ENCODE peak calls at places on chromosomes 16 and 17, in six cellular contexts. U is Caco-2, I is mammary epithelial cell, S is lung, A is heart left ventricle, J is HCT116. V is an unnamed sample.
A peak's percentile ranks its signal among the peaks of the same experiment; 100 is the strongest.

GRCh38 chr17:37116802-37117201 is 168.0 kb downstream of the AATF start:
- DNase-seq in U (no peak), I (no peak), S (no peak), A (no peak), J (no peak), V (no peak)

GRCh38 chr16:68265078-68265925 is 976 bp downstream of the SLC7A6 start:
- DNase-seq in U (peak; percentile 96), I (peak; percentile 75), S (peak; percentile 83), A (peak; percentile 67), J (peak; percentile 68), V (no peak)

GRCh38 chr17:45784583-45785372 is 658 bp downstream of the CRHR1 start:
- DNase-seq in U (no peak), I (peak; percentile 14), S (no peak), A (no peak), J (no peak), V (no peak)

GRCh38 chr17:42365136-42365535 is 23.1 kb downstream of the STAT3 start:
- DNase-seq in U (no peak), I (peak; percentile 26), S (no peak), A (no peak), J (no peak), V (no peak)

GRCh38 chr16:58366247-58367031 is 25.8 kb upstream of the GINS3 start:
- DNase-seq in U (no peak), I (peak; percentile 90), S (no peak), A (no peak), J (no peak), V (peak; percentile 99)

GRCh38 chr17:17072546-17072945 is 30.3 kb downstream of the MPRIP start:
- DNase-seq in U (no peak), I (no peak), S (no peak), A (peak; percentile 16), J (no peak), V (no peak)

GRCh38 chr17:17661834-17662233 is 19.4 kb upstream of the RAI1 start:
- DNase-seq in U (no peak), I (no peak), S (no peak), A (no peak), J (no peak), V (no peak)

GRCh38 chr17:50177983-50178834 is 12.4 kb downstream of the SGCA start:
- DNase-seq in U (peak; percentile 85), I (peak; percentile 99), S (peak; percentile 74), A (peak; percentile 92), J (peak; percentile 90), V (peak; percentile 95)

GRCh38 chr17:48603959-48604769 is 622 bp downstream of the HOXB6 start:
- DNase-seq in U (no peak), I (no peak), S (no peak), A (no peak), J (peak; percentile 69), V (no peak)

GRCh38 chr16:74627506-74628220 is 20.7 kb upstream of the GLG1 start:
- DNase-seq in U (no peak), I (no peak), S (no peak), A (peak; percentile 44), J (no peak), V (no peak)

GRCh38 chr17:77875051-77875780 is 83.3 kb upstream of the TNRC6C start:
- DNase-seq in U (no peak), I (peak; percentile 6), S (no peak), A (no peak), J (no peak), V (peak; percentile 73)

GRCh38 chr16:86181526-86181925 is 282.6 kb downstream of the IRF8 start:
- DNase-seq in U (no peak), I (no peak), S (no peak), A (no peak), J (no peak), V (no peak)

GRCh38 chr16:16850274-16850673 is 471.3 kb downstream of the NPIPA7 start:
- DNase-seq in U (no peak), I (no peak), S (no peak), A (no peak), J (no peak), V (no peak)

GRCh38 chr17:5841862-5842261 is 228.3 kb upstream of the WSCD1 start:
- DNase-seq in U (no peak), I (no peak), S (no peak), A (no peak), J (no peak), V (no peak)

GRCh38 chr16:57016301-57016700 is 26.9 kb downstream of the NLRC5 start:
- DNase-seq in U (no peak), I (no peak), S (no peak), A (no peak), J (no peak), V (no peak)

GRCh38 chr17:45789874-45790273 is 5.8 kb downstream of the CRHR1 start:
- DNase-seq in U (no peak), I (no peak), S (no peak), A (no peak), J (no peak), V (no peak)

GRCh38 chr16:31099860-31100638 is 5.5 kb upstream of the VKORC1 start:
- DNase-seq in U (no peak), I (peak; percentile 51), S (no peak), A (no peak), J (no peak), V (no peak)

GRCh38 chr16:27341971-27342370 is 28.2 kb downstream of the IL4R start:
- DNase-seq in U (no peak), I (no peak), S (no peak), A (no peak), J (no peak), V (no peak)

DNA sequence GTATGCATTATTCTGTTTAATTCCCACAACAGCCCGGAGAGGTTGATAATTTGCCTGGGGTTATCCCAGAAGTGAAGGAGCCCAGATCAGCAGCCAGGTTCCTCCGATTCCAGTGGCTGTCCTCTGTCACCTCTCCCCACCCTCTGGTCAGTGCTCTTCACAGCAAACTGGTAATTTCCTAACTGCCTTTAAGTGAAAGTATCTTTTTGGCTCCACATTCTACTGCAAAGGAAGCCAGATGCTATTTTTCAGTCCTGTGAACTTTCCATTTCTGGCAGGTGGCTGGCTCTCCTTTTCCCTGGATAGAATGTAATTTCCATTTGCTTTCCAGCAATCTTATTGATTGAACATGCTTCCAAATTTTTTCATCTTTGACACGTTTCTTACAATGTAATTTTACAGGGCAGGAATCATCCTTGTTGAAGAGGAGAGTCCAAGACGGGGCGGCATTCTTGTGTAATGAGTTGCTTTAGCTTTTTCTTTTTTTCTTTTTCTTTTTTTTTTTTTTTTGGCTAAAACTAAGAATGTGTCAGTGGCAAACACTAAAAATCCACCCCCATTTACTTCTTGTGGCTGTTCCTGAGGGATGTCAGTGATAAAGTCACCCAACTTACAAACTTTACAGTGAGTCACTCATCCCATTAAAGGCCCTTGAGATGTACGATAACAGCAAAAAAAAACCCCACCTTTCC is 29.6 kb upstream of the PRKCA start:
- DNase-seq in U (no peak), I (peak; percentile 77), S (no peak), A (no peak), J (no peak), V (no peak)
- H3K4me3 ChIP-seq in U (no peak overlapping the region), I (no peak overlapping the region), S (no peak overlapping the region), A (no peak overlapping the region), J (no peak overlapping the region), V (no peak overlapping the region)

DNA sequence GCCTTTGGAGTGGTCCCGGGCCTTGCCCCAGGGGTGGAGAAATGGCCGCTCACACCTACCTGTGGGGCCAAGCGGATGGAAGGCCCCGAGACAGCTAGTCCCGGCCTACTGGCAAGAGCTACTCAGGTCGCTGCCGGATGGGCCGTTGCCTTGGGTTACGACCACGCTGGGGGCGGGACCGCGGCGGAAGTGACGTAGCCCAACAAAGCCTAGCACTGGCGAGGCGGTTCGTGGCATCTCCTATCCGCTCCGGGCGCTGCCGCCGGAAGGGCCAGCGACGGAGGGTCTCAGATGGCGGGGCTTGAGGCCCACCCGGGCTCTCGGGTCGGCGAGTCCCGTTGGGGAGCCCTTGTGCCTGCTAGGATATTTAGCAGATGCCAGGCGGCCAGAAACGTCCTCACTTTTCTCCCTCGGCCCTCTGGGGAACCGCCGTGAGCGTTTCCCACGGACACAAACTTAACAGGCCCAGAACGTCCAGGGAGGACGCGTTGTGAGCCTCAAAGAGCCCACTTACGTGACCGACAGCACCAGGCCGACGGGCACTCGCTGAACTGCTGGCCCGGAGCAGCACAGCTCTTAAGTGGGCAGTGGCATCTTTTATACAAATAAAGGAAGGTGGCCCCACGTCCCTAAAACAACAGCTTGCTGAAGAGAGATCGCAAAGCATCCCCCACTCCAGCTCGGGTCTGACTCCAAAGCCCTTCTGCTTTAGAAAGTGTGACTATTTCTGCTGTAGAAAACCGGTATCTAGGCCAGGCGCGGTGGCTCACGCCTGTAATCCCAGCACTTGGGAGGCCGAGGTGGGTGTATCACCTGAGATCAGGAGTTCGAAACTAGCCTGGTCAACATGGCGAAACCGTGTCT is at the start of gene C16orf46:
- DNase-seq in U (peak; percentile 97), I (peak; percentile 94), S (peak; percentile 99), A (peak; percentile 98), J (peak; percentile 96), V (peak; percentile 86)
- TF ChIP-seq CTCF in U (no peak), I (no peak), S (no peak), A (no peak), J (no peak), V (no peak)

GRCh38 chr16:3017806-3018506 is at the start of gene CLDN6:
- DNase-seq in U (peak; percentile 40), I (no peak), S (no peak), A (no peak), J (no peak), V (peak; percentile 13)
- H3K4me3 ChIP-seq in U (no peak within 1 kb of the TSS), I (no peak within 1 kb of the TSS), S (no peak within 1 kb of the TSS), A (no peak within 1 kb of the TSS), J (no peak within 1 kb of the TSS), V (peak within 1 kb of the TSS; percentile 4)

DNA sequence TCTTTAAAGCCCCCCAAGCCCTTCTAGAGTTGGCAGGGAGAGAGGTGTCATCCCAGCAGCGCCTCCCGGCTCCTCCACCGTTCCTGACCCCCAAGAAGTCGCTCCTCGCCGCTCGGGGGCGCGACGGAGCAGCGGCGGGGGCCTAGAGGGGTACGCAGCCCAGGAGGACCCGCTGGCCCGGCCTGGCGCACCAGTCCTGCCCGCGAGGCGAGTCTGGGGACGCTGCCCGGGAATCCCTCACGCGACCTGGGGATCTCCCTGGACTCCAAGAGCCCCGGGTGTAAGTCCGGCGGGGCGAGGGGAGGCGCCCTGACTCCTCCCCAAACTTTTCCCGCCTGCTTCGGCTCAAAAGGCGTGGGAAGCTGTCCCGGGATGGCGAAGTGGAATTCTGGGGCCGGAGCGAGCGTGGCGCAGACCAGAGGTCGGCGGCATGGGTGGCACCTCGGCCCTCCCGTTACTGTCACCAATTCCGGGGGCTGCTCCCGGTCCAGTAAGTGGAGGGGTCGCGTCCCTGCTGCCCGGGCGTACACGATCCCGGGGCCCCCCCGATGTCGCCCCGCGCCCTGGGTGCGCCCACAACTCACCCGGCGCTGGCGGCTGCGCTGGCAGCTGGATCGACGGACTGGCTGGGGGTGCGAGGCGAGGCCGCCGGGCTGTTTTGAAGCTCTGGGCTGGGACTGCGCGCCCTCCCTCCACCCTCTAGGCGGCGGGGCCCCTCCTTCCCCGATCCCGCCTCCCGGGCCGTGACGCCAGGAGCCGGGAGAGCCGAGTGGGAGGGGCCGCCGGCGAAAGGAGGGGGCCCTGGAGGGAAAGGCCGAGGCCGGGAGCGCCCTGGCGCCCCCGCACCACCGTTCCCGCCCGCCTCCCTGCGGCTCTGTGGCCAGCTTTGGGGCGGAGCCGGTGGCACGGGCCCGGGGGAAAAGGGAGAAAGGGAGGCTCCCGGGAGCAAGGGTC is at the start of gene EMP2:
- DNase-seq in U (peak; percentile 85), I (peak; percentile 80), S (peak; percentile 81), A (peak; percentile 90), J (peak; percentile 36), V (no peak)
- TF ChIP-seq CTCF in U (peak; percentile 48), I (peak; percentile 43), S (peak; percentile 2), A (peak; percentile 61), J (peak; percentile 71), V (peak; percentile 68)

DNA sequence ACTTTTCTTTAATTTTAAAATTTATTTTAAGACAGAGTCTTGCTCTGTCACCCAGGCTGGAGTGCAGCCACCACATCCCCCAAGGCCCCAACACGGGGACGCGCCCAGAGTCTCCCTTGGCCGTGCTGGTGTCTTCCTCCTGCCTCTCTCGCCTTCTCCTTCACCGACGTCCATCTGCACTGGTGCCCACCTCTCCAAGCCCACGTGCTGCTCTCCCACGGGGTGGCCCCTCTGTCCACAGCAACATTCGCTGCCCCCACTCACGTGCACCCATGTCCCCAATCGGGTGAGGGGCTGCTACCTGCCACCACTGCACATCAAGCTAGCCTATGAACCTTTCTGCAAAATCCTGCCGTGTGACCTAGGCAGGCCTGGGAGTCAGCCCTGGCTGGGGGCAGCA is 3.1 kb downstream of the TMEM204 start:
- DNase-seq in U (no peak), I (no peak), S (no peak), A (no peak), J (no peak), V (no peak)
- H3K4me3 ChIP-seq in U (no peak overlapping the region), I (no peak overlapping the region), S (peak overlapping the region; percentile 82), A (peak overlapping the region; percentile 86), J (no peak overlapping the region), V (no peak overlapping the region)